ENCODE peak calls at places on chromosomes 1 and 21, in ten cellular contexts. H is natural killer cell; P is lung; J is sciatic nerve; X is naive thymus-derived CD8-positive, alpha-beta T cell; N is psoas muscle; S is HCT116; T is omental fat pad; I is activated T-cell treated with anti-CD3 and anti-CD28 coated beads, Interleukin-2, amount 50 U/mL, for 72 hours; O is left cardiac atrium. D is an unnamed sample.

GRCh38 chr1:157653494-157653873 is 47.1 kb downstream of the FCRL3 start:
- ATAC-seq in P (no peak), X (no peak), N (no peak), H (no peak), T (no peak), O (no peak), S (no peak), J (no peak), I (no peak), D (no peak)

GRCh38 chr1:63112155-63112914 is 210.0 kb upstream of the FOXD3 start:
- ATAC-seq in H (no peak), T (no peak), O (no peak), N (no peak), P (no peak), S (no peak), J (peak), X (no peak), I (peak), D (peak)

GRCh38 chr1:22163137-22163536 is 20.2 kb upstream of the WNT4 start:
- ATAC-seq in O (no peak), S (peak), H (no peak), X (no peak), T (no peak), P (no peak), J (no peak), N (no peak), I (no peak), D (no peak)

GRCh38 chr1:186819563-186819962 is 9.2 kb upstream of the PLA2G4A start:
- ATAC-seq in X (no peak), T (no peak), H (no peak), N (no peak), S (no peak), J (no peak), I (no peak), P (no peak), O (no peak), D (no peak)

GRCh38 chr1:198970919-198971318 is 332.1 kb downstream of the PTPRC start:
- ATAC-seq in X (no peak), O (no peak), S (no peak), T (no peak), J (no peak), P (peak), I (peak), N (no peak), H (no peak), D (peak)

GRCh38 chr1:172863031-172863430 is 187.7 kb downstream of the TNFSF18 start:
- ATAC-seq in J (no peak), X (no peak), S (no peak), T (no peak), P (no peak), H (no peak), O (no peak), N (no peak), I (no peak), D (no peak)

GRCh38 chr1:220331318-220331717 is 59.1 kb upstream of the RAB3GAP2 start:
- ATAC-seq in T (no peak), I (no peak), O (no peak), S (no peak), P (no peak), H (no peak), N (no peak), X (no peak), J (no peak), D (no peak)

GRCh38 chr1:206693592-206693991 is 8.9 kb downstream of the MAPKAPK2 start:
- ATAC-seq in X (no peak), N (peak), O (peak), H (peak), J (peak), S (no peak), T (no peak), P (no peak), I (no peak), D (no peak)

GRCh38 chr21:35206141-35207125 is 157.3 kb upstream of the RUNX1 start:
- ATAC-seq in T (no peak), I (no peak), O (no peak), J (peak), H (no peak), N (peak), P (no peak), X (no peak), S (peak), D (no peak)

GRCh38 chr1:24900985-24901781 is 28.9 kb downstream of the RUNX3 start:
- ATAC-seq in I (no peak), T (no peak), H (no peak), X (no peak), S (no peak), O (no peak), J (no peak), N (no peak), P (no peak), D (peak)

GRCh38 chr1:47778280-47778679 is 218.9 kb downstream of the TRABD2B start:
- ATAC-seq in H (no peak), N (no peak), I (no peak), J (no peak), T (no peak), X (no peak), P (no peak), S (no peak), O (no peak), D (no peak)

GRCh38 chr1:61352845-61353435 is 270.6 kb downstream of the NFIA start:
- ATAC-seq in N (no peak), P (no peak), S (no peak), H (no peak), X (no peak), J (no peak), O (no peak), I (no peak), T (no peak), D (no peak)

GRCh38 chr1:214418380-214418779 is 133.0 kb downstream of the PTPN14 start:
- ATAC-seq in H (no peak), T (no peak), S (no peak), P (no peak), N (no peak), X (no peak), I (peak), O (no peak), J (peak), D (no peak)

GRCh38 chr1:101911894-101912293 is 84.8 kb downstream of the OLFM3 start:
- ATAC-seq in X (no peak), T (no peak), I (no peak), P (no peak), H (no peak), S (no peak), J (no peak), N (no peak), O (no peak), D (no peak)

GRCh38 chr1:10726355-10726754 is 70.1 kb downstream of the CASZ1 start:
- ATAC-seq in I (no peak), S (no peak), N (peak), X (no peak), H (no peak), J (no peak), O (peak), P (peak), T (no peak), D (no peak)

GRCh38 chr1:56522680-56523079 is 56.7 kb downstream of the PLPP3 start:
- ATAC-seq in S (no peak), O (peak), J (no peak), N (no peak), T (no peak), I (no peak), H (no peak), P (no peak), X (no peak), D (no peak)

GRCh38 chr21:45220714-45221113 is 67.0 kb downstream of the POFUT2 start:
- ATAC-seq in N (no peak), I (no peak), J (no peak), P (no peak), T (no peak), S (no peak), O (no peak), X (no peak), H (no peak), D (no peak)

GRCh38 chr1:84352298-84353106 is 45.8 kb upstream of the DNASE2B start:
- ATAC-seq in H (no peak), X (no peak), S (no peak), J (no peak), I (no peak), P (no peak), T (peak), N (no peak), O (no peak), D (no peak)

GRCh38 chr1:222754386-222755139 is 17.6 kb downstream of the FAM177B start:
- ATAC-seq in P (no peak), O (peak), T (peak), I (no peak), H (no peak), J (peak), N (peak), X (no peak), S (no peak), D (no peak)

GRCh38 chr1:164320780-164321683 is 238.0 kb upstream of the PBX1 start:
- ATAC-seq in O (peak), P (peak), X (no peak), S (no peak), I (no peak), J (no peak), T (peak), H (no peak), N (peak), D (no peak)

GRCh38 chr21:24939288-24939687 is 668.0 kb downstream of the MRPL39 start:
- ATAC-seq in N (no peak), X (no peak), S (no peak), J (no peak), O (no peak), H (no peak), T (peak), P (no peak), I (no peak), D (no peak)

GRCh38 chr1:155970531-155971167 is 7.7 kb downstream of the ARHGEF2 start:
- ATAC-seq in J (peak), O (peak), H (peak), T (peak), I (peak), N (peak), P (peak), X (peak), S (peak), D (peak)

GRCh38 chr1:208855403-208855802 is 611.2 kb upstream of the PLXNA2 start:
- ATAC-seq in X (no peak), S (no peak), N (no peak), O (no peak), H (no peak), I (no peak), P (no peak), J (no peak), T (no peak), D (no peak)

GRCh38 chr21:46297311-46298082 is 11.4 kb downstream of the YBEY start:
- ATAC-seq in I (peak), T (peak), H (no peak), X (peak), O (peak), J (peak), N (peak), S (no peak), P (peak), D (no peak)

GRCh38 chr1:75811211-75811981 is 14.7 kb downstream of the MSH4 start:
- ATAC-seq in O (no peak), S (no peak), X (no peak), P (no peak), N (no peak), H (no peak), I (no peak), T (no peak), J (no peak), D (no peak)

GRCh38 chr1:159803946-159804695 is 2.0 kb downstream of the FCRL6 start:
- ATAC-seq in H (peak), S (peak), I (no peak), N (no peak), X (no peak), P (no peak), T (no peak), O (no peak), J (no peak), D (no peak)

D was measured in activated T-helper 17 cell treated with anti-CD3 and anti-CD28 coated beads, Interleukin-2, amount 50 U/mL, for 72 hours.